ENCODE peak calls at places on chromosomes 6 and 20, in seven cellular contexts. X is Peyer's patch, T is stomach, V is kidney, B is fibroblast of lung, D is tibial nerve, W is adrenal gland. U is an unnamed sample.

GRCh38 chr6:160424256-160424655 is 76.1 kb downstream of the SLC22A3 start:
- DNase-seq in X (no peak), W (no peak), B (no peak), D (no peak), V (no peak), T (no peak), U (no peak)

GRCh38 chr6:82144007-82144851 is 103.3 kb downstream of the IBTK start:
- DNase-seq in D (no peak), V (no peak), X (no peak), W (peak; percentile 62), T (no peak), B (peak; percentile 98), U (peak; percentile 79)

GRCh38 chr20:59161626-59162170 is 1.9 kb upstream of the ZNF831 start:
- DNase-seq in V (no peak), D (no peak), W (no peak), B (no peak), T (no peak), X (no peak), U (no peak)

GRCh38 chr20:62088258-62089127 is 22.8 kb upstream of the TAF4 start:
- DNase-seq in D (no peak), W (peak; percentile 40), T (no peak), V (no peak), X (no peak), B (peak; percentile 88), U (no peak)

GRCh38 chr6:118514689-118515088 is 33.4 kb upstream of the PLN start:
- DNase-seq in B (no peak), T (no peak), X (no peak), D (no peak), W (peak; percentile 49), V (no peak), U (no peak)

GRCh38 chr6:132725471-132725870 is 11.6 kb upstream of the VNN1 start:
- DNase-seq in V (no peak), B (no peak), T (no peak), D (no peak), X (no peak), W (no peak), U (no peak)

GRCh38 chr20:16476032-16476431 is 97.2 kb downstream of the KIF16B start:
- DNase-seq in B (peak; percentile 30), V (no peak), X (no peak), T (no peak), D (no peak), W (peak; percentile 39), U (no peak)

GRCh38 chr20:24780648-24781047 is 168.4 kb upstream of the CST7 start:
- DNase-seq in X (no peak), T (no peak), W (no peak), B (no peak), V (no peak), D (no peak), U (peak; percentile 39)

GRCh38 chr6:5206920-5207561 is 53.7 kb downstream of the LYRM4 start:
- DNase-seq in T (no peak), D (no peak), X (no peak), W (no peak), V (no peak), B (no peak), U (no peak)

GRCh38 chr6:136846046-136846445 is 23.7 kb downstream of the PEX7 start:
- DNase-seq in W (peak; percentile 75), B (peak; percentile 56), V (no peak), D (no peak), T (peak; percentile 43), X (no peak), U (no peak)

GRCh38 chr20:14716251-14716650 is 378.8 kb upstream of the FLRT3 start:
- DNase-seq in D (no peak), V (no peak), W (no peak), X (no peak), T (no peak), B (no peak), U (no peak)

DNA sequence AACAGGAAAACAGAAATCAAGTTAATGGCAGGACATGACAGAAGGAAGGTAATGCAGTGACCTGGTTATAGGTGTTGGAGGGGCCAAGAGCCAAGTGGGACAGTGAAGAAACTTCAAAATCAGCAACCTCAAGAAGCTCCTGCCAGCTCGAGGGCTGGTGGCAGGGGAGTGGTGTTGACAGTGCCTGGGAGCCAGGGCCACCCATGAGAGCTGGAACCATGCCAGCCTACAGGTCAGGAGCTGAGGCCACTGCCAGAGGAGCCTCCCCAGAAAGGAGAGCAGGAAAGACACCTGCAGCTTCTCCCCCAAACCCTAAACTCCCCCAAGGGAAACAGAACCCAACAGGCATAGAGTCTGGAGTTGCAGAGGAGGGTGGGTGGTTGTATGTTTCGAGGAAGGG is 262.1 kb downstream of the LRFN2 start:
- DNase-seq in T (peak; percentile 43), W (peak; percentile 19), B (no peak), V (no peak), X (no peak), D (no peak), U (no peak)
- H3K4me1 ChIP-seq in T (no peaks in the 10 kb centered on the region), W (no peaks in the 10 kb centered on the region), B (no peaks in the 10 kb centered on the region), V (no peaks in the 10 kb centered on the region), X (no peaks in the 10 kb centered on the region), D (peaks cover 3% of the 10 kb centered on the region), U (no peaks in the 10 kb centered on the region)

GRCh38 chr6:151695181-151695580 is 112.3 kb upstream of the ESR1 start:
- DNase-seq in D (no peak), T (no peak), W (no peak), B (no peak), X (no peak), V (no peak), U (no peak)

GRCh38 chr6:151702851-151703629 is 104.4 kb upstream of the ESR1 start:
- DNase-seq in V (no peak), B (no peak), D (no peak), W (no peak), X (no peak), T (no peak), U (no peak)

GRCh38 chr6:151701820-151702562 is 105.5 kb upstream of the ESR1 start:
- DNase-seq in V (no peak), X (no peak), D (no peak), T (no peak), W (no peak), B (no peak), U (no peak)

GRCh38 chr6:151698921-151699705 is 108.4 kb upstream of the ESR1 start:
- DNase-seq in V (no peak), T (no peak), D (no peak), W (no peak), B (no peak), X (no peak), U (no peak)

GRCh38 chr6:151699719-151700118 is 107.8 kb upstream of the ESR1 start:
- DNase-seq in V (no peak), W (no peak), X (no peak), T (no peak), B (no peak), D (no peak), U (no peak)
- H3K27ac ChIP-seq in V (peak overlapping the region; percentile 83), W (no peak overlapping the region), X (no peak overlapping the region), T (no peak overlapping the region), B (no peak overlapping the region), D (no peak overlapping the region), U (no peak overlapping the region)

GRCh38 chr6:113475392-113475791 is 381.8 kb upstream of the MARCKS start:
- DNase-seq in X (no peak), W (no peak), T (no peak), V (no peak), D (no peak), B (no peak), U (no peak)
- TF ChIP-seq CTCF in X (no peak), W (no peak), T (no peak), V (no peak), D (no peak), B (no peak), U (no peak)

GRCh38 chr6:42441661-42442081 is 10.1 kb downstream of the TRERF1 start:
- DNase-seq in X (no peak), D (no peak), V (no peak), W (peak; percentile 19), T (no peak), B (peak; percentile 20), U (no peak)
- H3K4me1 ChIP-seq in X (no peaks in the 10 kb centered on the region), D (peaks cover 49% of the 10 kb centered on the region), V (peaks cover 8% of the 10 kb centered on the region), W (peaks cover 35% of the 10 kb centered on the region), T (peaks cover 54% of the 10 kb centered on the region), B (peaks cover 24% of the 10 kb centered on the region), U (peaks cover 11% of the 10 kb centered on the region)

DNA sequence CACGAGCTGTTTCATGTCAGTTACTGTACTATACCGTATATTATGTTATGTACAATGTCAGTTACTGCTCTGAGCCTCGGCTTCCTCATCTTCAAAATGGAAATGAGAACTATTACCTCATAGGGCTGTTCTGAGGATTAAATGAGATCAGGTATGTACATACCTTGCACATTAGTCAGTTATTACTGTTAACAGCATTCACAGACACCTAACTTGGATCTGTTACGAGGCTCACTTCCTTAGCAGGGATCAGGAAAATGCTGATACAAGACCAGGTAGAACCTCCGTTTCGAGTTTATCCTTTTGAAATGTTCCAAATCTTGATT is 69.7 kb upstream of the TBC1D7 start:
- DNase-seq in X (no peak), D (no peak), W (no peak), B (peak; percentile 21), T (no peak), V (no peak), U (no peak)
- H3K27ac ChIP-seq in X (no peak overlapping the region), D (no peak overlapping the region), W (no peak overlapping the region), B (no peak overlapping the region), T (no peak overlapping the region), V (no peak overlapping the region), U (no peak overlapping the region)

DNA sequence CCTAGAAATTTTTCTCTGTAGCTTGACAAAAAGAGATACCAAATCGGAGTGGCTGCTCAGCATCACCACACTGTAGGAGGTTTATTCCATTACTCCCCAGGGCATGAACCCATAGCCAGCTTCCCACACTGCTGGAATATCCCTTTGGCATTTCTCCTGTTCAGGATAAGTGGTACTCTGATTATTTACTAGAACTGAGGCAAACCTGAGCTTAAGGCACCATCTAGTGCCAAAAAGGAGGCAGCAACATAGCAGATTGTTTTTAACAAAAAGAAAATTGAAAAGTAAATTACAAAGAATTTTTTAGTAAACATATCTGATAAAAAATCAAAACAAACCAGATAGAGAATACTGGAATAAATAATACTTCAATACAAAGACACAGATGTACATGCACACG is 181.7 kb downstream of the WDR27 start:
- DNase-seq in D (no peak), W (peak; percentile 5), B (peak; percentile 55), X (no peak), V (no peak), T (no peak), U (no peak)
- TF ChIP-seq CTCF in D (no peak), W (peak; percentile 38), B (peak; percentile 64), X (peak; percentile 40), V (no peak), T (peak; percentile 3), U (peak; percentile 29)

DNA sequence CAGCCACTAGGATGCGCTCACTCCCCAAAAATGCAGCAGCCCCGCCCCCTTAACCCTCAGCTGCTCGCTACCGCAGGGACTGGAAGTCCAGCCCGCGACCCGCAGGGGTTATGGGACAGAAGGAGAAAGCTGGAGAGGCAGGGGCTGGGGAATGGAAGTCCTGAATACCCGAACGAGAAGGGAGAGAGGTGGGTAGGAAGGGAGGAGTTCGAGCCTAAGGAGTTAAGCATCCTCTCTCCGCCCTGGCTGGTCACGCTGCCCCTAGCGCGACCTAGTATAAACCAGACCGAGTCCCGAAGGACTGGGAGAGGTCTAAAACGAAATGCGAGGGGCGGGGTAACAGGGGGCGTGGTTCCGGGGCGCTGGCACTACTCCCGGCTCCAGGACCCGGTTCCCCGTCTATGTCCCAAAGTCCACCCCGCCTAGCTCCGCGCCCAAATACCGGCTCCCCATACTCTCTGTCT is 448 bp upstream of the DDAH2 start:
- DNase-seq in X (peak; percentile 87), V (peak; percentile 97), B (peak; percentile 83), D (peak; percentile 94), T (peak; percentile 92), W (peak; percentile 90), U (peak; percentile 83)
- H3K4me1 ChIP-seq in X (peaks cover 3% of the 10 kb centered on the region), V (peaks cover 18% of the 10 kb centered on the region), B (peaks cover 19% of the 10 kb centered on the region), D (peaks cover 66% of the 10 kb centered on the region), T (peaks cover 81% of the 10 kb centered on the region), W (peaks cover 62% of the 10 kb centered on the region), U (peaks cover 31% of the 10 kb centered on the region)

GRCh38 chr20:48819089-48819488 is 8.7 kb downstream of the PREX1 start:
- DNase-seq in B (no peak), X (no peak), V (no peak), W (no peak), T (no peak), D (no peak), U (no peak)
- H3K27ac ChIP-seq in B (no peak overlapping the region), X (peak overlapping the region; percentile 92), V (no peak overlapping the region), W (peak overlapping the region; percentile 40), T (peak overlapping the region; percentile 51), D (no peak overlapping the region), U (no peak overlapping the region)

U was measured in ascending aorta.